ENCODE peak calls at places on chromosomes 2 and 18, in five cellular contexts. S, B, E, F and G are unnamed samples.

GRCh38 chr2:41400057-41400665 is 647.7 kb upstream of the PKDCC start:
- DNase-seq in F (no peak), B (no peak), S (no peak), E (no peak), G (peak)

GRCh38 chr2:68831688-68832087 is 39.5 kb downstream of the BMP10 start:
- DNase-seq in B (no peak), F (no peak), S (no peak), E (no peak), G (no peak)

GRCh38 chr18:42474577-42474976 is 519.5 kb downstream of the PIK3C3 start:
- DNase-seq in E (no peak), B (no peak), S (no peak), F (no peak), G (no peak)

GRCh38 chr2:112582314-112582746 is 2.1 kb upstream of the CHCHD5 start:
- DNase-seq in E (peak), F (no peak), S (no peak), B (no peak), G (peak)

GRCh38 chr2:225192869-225193268 is 150.6 kb upstream of the DOCK10 start:
- DNase-seq in F (no peak), E (no peak), B (no peak), S (no peak), G (no peak)

GRCh38 chr18:23259701-23260661 is 124.7 kb downstream of the CABLES1 start:
- DNase-seq in E (peak), S (peak), F (no peak), B (peak), G (peak)

GRCh38 chr2:9037176-9037575 is 33.7 kb upstream of the MBOAT2 start:
- DNase-seq in F (no peak), B (no peak), E (no peak), S (no peak), G (no peak)

GRCh38 chr2:57343391-57344006 is 703.1 kb upstream of the VRK2 start:
- DNase-seq in E (no peak), S (no peak), B (no peak), F (no peak), G (no peak)

GRCh38 chr2:229712125-229712524 is 2.2 kb downstream of the DNER start:
- DNase-seq in E (no peak), B (no peak), F (no peak), S (no peak), G (no peak)

GRCh38 chr2:239773377-239774141 is 251.6 kb downstream of the NDUFA10 start:
- DNase-seq in F (peak), E (no peak), B (no peak), S (no peak), G (no peak)

GRCh38 chr2:55616509-55617159 is 788 bp downstream of the PPP4R3B start:
- DNase-seq in E (peak), B (peak), S (no peak), F (no peak), G (peak)

GRCh38 chr2:113390133-113390849 is 47.2 kb upstream of the ZNG1B start:
- DNase-seq in S (peak), B (no peak), F (no peak), E (peak), G (no peak)

GRCh38 chr2:191318037-191318728 is 73.0 kb downstream of the MYO1B start:
- DNase-seq in F (no peak), B (no peak), S (no peak), E (no peak), G (no peak)

GRCh38 chr2:98160574-98160973 is 73.6 kb downstream of the VWA3B start:
- DNase-seq in F (no peak), E (no peak), S (no peak), B (peak), G (no peak)

GRCh38 chr2:224146356-224147160 is 107.5 kb upstream of the SERPINE2 start:
- DNase-seq in E (no peak), S (no peak), B (no peak), F (no peak), G (no peak)

GRCh38 chr2:27233341-27233740 is 16.2 kb downstream of the CAD start:
- DNase-seq in S (no peak), B (no peak), F (no peak), E (no peak), G (no peak)

GRCh38 chr18:63181706-63182105 is 137.9 kb downstream of the BCL2 start:
- DNase-seq in B (no peak), S (no peak), E (no peak), F (no peak), G (no peak)

GRCh38 chr2:239041062-239041461 is 193.2 kb downstream of the TWIST2 start:
- DNase-seq in B (no peak), F (no peak), S (no peak), E (no peak), G (no peak)

GRCh38 chr2:189221811-189222210 is 42.2 kb upstream of the COL5A2 start:
- DNase-seq in E (no peak), S (no peak), F (no peak), B (no peak), G (no peak)

GRCh38 chr2:79982445-79982844 is 322.1 kb downstream of the LRRTM1 start:
- DNase-seq in F (no peak), S (no peak), E (no peak), B (no peak), G (peak)

GRCh38 chr2:31138037-31138962 is at the start of gene GALNT14:
- DNase-seq in S (peak), F (peak), E (peak), B (no peak), G (peak)

GRCh38 chr2:65522922-65523321 is 90.5 kb upstream of the SPRED2 start:
- DNase-seq in E (no peak), S (no peak), F (no peak), B (no peak), G (no peak)

GRCh38 chr2:86074811-86075210 is 30.9 kb downstream of the POLR1A start:
- DNase-seq in F (no peak), S (no peak), B (no peak), E (no peak), G (no peak)

GRCh38 chr2:234001380-234001993 is 49.0 kb upstream of the SPP2 start:
- DNase-seq in E (no peak), B (no peak), F (no peak), S (no peak), G (no peak)

GRCh38 chr2:161905389-161906046 is 168.5 kb downstream of the DPP4 start:
- DNase-seq in S (no peak), F (no peak), B (no peak), E (no peak), G (no peak)

GRCh38 chr2:61900246-61900645 is 5.2 kb upstream of the COMMD1 start:
- DNase-seq in E (no peak), S (no peak), F (no peak), B (no peak), G (no peak)

GRCh38 chr2:61906187-61906470 is 655 bp downstream of the COMMD1 start:
- DNase-seq in F (no peak), B (no peak), E (no peak), S (no peak), G (no peak)

GRCh38 chr2:61910603-61911002 is 5.1 kb downstream of the COMMD1 start:
- DNase-seq in E (no peak), B (no peak), S (no peak), F (no peak), G (no peak)

GRCh38 chr2:61911510-61911909 is 6.0 kb downstream of the COMMD1 start:
- DNase-seq in F (no peak), E (no peak), B (no peak), S (no peak), G (peak)

GRCh38 chr2:61905372-61906186 is at the start of gene COMMD1:
- DNase-seq in F (peak), B (peak), E (peak), S (peak), G (peak)
- TF ChIP-seq POLR2A in F (no peak), B (peak), E (peak), S (peak), G (peak)

DNA sequence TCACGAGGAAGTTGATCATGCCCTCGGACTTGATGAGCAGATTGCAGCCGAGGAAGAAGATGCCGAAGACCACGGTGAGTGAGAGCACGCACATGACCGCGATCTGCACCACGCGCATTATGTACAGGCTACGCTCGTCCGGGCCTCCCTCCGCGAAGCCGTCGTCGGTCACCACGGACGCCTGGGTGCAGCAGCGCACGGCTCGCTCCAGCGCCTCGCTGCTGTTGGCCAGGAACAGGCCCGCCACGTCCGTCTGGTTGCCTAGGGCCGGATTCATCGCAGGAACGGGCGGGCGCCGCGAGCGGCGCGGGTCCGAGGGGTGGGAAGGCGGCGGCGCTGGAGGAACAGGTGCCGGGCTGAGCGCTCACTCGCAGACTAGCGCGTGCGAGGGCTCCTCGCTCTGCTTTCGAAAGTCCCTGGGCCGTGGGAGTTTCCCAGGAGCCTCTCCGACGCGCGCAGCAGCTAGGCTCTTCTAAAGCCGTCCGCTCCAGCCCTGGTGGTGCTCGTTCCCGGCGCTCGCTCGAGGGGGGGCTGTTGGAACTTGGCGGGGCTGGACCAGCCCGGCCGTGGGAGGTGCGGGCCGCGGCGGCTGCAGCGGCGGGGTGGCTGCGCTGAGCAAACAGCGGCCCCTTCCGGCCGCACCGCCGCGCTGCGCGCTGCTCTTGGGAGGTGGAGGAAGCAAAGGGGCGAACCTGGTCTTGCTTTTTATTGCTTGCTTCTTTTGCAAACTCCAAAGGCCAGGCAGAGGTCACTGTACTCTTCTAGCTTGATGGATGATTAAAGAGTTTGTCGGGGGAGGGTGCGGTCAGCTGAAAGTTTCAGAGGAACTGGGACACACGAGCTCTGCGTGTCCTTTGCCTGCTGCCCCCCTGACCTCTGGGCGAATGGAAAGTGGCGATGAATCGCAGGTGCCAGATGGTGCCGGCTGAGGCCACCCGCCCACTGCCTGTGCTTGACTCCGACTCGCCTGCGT is at the start of gene RPRM:
- DNase-seq in E (peak), F (peak), S (no peak), B (no peak), G (peak)
- TF ChIP-seq POLR2A in E (peak), F (no peak), S (no peak), B (no peak), G (no peak)

DNA sequence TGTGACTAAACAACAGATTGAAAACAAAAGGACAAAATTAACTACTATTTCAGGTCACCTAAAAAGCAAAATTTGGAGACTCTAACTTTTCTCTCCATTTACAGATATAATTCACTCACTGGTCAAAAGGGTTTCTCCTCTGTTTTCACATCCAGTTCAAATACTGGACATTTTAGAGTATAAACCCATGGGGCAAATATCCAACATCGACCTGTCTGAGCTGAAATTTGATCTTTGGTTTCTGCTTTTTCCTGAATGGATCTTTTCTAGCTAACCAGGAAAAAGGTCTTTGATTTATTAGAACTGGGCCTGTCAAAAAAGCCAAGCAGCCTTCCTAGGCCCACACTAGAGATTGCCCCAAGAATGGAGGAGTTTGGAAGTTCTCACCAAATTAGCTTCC is 69.3 kb upstream of the SATB2 start:
- DNase-seq in E (no peak), S (no peak), F (no peak), B (no peak), G (no peak)
- TF ChIP-seq POLR2A in E (no peak), S (no peak), F (no peak), B (no peak), G (no peak)

GRCh38 chr2:152418688-152419087 is 83.7 kb downstream of the FMNL2 start:
- DNase-seq in E (no peak), F (no peak), S (no peak), B (peak), G (no peak)

GRCh38 chr2:152423684-152424083 is 88.7 kb downstream of the FMNL2 start:
- DNase-seq in F (no peak), B (no peak), E (no peak), S (no peak), G (no peak)

GRCh38 chr2:152420923-152421322 is 85.9 kb downstream of the FMNL2 start:
- DNase-seq in S (no peak), B (no peak), F (no peak), E (no peak), G (no peak)

GRCh38 chr2:152419944-152420813 is 85.2 kb downstream of the FMNL2 start:
- DNase-seq in S (no peak), E (no peak), B (no peak), F (no peak), G (peak)

DNA sequence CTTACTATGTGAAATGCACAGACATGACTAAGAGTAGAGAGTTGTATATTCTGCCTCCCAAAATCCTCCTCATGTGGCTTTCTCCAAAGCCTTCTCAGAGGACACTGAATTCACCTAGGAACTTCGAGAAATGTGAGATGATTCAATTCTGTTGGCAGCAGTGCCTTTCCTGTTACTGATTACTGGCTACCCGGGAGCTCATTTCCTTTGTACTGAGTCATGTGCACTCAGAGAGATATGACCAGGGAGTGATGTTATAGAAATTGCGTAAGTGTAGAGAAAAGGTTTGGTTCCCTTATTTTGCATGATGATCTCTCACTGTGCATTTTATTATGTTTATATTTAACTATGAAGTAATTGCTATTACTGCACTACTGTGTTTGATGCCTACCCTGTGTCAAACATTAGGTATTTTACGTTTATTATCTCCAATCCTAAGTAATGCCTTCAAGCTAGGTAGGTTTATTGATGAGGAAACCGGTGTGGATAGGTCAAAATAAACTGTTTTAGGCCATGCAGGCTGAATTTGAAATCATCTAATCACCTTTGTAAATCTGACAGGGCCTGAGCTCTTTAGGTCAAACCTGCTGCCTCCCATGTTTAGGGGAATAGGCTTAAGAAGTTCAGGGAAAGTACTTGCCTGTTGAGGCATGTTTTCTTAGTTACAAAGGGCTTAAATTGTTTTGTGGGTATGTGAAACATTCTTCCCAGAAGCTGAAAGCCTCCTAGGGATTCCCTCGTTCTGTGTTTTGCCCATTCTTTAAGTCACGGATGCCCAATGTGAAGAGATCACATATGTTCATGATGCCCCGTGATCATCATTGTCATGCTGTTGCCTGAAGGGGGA is 86.8 kb downstream of the FMNL2 start:
- DNase-seq in E (peak), B (peak), F (no peak), S (no peak), G (peak)
- TF ChIP-seq POLR2A in E (peak), B (peak), F (no peak), S (no peak), G (peak)

DNA sequence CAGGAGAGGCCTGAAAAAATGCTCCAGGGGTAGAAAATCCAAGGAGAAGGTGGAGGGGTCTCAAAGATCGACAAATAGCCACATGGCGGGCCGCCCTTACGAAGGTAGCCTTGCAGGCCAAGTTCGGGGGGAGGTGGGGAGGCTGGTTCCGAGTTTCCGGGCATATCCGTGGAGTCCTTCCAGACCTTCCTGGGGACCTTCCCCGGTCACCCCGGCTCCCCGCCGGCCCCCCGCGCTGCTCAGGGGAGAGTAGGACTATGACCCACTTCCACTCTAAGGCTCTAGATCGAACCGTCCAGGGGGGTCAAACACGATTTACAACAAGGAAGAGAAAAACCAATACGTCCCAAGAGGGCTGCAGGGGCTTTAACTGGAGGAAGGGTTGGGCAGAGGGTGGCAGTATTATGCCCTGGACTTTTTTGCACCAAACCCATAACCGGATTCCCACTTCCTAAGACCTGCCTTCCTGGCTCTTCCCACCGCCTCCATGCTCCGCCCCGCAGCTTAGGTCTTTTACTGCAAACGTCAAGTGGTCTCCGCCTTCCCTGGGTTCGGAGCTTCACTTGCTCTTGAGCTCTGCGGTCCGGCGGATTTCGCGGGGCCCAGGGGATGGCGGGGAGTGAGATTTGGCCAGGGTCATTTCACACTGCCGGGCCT is 789 bp upstream of the LYPD6 start:
- DNase-seq in B (no peak), F (no peak), E (no peak), S (no peak), G (no peak)
- TF ChIP-seq POLR2A in B (no peak), F (no peak), E (no peak), S (no peak), G (no peak)

GRCh38 chr2:219279916-219280516 is 850 bp downstream of the DNAJB2 start:
- DNase-seq in E (no peak), B (no peak), F (no peak), S (no peak), G (no peak)

GRCh38 chr2:219279151-219279915 is at the start of gene DNAJB2:
- DNase-seq in F (peak), S (peak), B (peak), E (peak), G (peak)

GRCh38 chr2:219280682-219281081 is 1.5 kb downstream of the DNAJB2 start:
- DNase-seq in S (no peak), E (no peak), F (no peak), B (no peak), G (no peak)

GRCh38 chr2:219278655-219279150 is 463 bp upstream of the DNAJB2 start:
- DNase-seq in B (no peak), S (no peak), E (no peak), F (no peak), G (no peak)

GRCh38 chr2:219277703-219278654 is 1.2 kb upstream of the DNAJB2 start:
- DNase-seq in E (peak), F (peak), B (peak), S (peak), G (peak)
- TF ChIP-seq POLR2A in E (peak), F (no peak), B (no peak), S (no peak), G (no peak)

GRCh38 chr2:42829556-42830510 is 37.5 kb upstream of the HAAO start:
- DNase-seq in S (peak), B (no peak), F (no peak), E (no peak), G (no peak)

GRCh38 chr2:42824454-42824807 is 32.0 kb upstream of the HAAO start:
- DNase-seq in E (no peak), B (no peak), F (no peak), S (no peak), G (no peak)

GRCh38 chr2:42830922-42831574 is 38.7 kb upstream of the HAAO start:
- DNase-seq in F (peak), B (no peak), E (no peak), S (peak), G (no peak)

GRCh38 chr2:42828487-42829416 is 36.4 kb upstream of the HAAO start:
- DNase-seq in B (peak), S (peak), E (peak), F (no peak), G (peak)

DNA sequence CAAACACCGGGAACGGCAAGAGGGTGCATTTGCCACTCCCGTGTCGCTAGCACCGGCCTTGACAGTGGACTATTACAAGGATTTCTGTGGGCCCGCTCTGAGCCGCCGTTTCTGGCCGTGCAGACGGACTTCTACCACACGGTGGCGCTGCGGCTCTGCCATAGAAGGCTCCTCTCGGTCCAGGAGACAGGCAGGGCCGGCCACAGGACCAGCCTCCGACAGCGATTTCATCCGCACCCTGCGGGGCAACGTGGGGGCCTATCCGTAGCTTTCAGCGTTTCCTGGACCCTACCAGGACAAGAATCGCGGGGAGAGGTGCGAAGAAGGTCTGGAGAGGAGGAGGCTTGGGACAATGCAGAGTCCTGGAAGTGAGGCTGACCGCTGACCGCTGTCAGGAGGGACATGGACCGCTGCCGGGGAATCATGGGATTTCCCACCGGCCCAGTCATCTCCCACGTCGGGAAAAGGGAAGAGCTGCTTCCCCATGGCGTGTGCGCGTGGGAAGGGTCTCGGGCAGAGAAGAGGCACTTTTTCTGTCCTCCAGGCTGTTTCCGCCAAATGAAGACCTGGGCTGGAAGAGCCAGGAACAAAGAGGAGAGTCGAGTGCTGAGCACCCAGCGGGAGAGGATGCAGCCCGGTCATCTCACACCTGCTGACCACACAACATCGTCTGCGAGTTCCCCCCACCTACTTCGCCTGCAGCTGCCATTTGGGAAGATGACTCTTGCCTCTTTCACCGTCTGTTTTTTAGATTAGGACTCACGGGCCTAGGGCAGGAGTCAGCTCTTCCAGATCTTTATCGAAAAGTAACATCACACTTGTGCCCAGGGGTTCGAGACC is 35.5 kb upstream of the HAAO start:
- DNase-seq in B (peak), S (peak), F (peak), E (peak), G (peak)
- TF ChIP-seq POLR2A in B (no peak), S (no peak), F (no peak), E (no peak), G (no peak)